ENCODE peak calls at places on chromosome 9, in five cellular contexts. M, T, Y, H and N are unnamed samples.

GRCh38 chr9:133990366-133991210 is 1.5 kb downstream of the VAV2 start:
- DNase-seq in M (peak; percentile 93), T (peak; percentile 55), Y (peak; percentile 69), H (peak; percentile 84), N (peak; percentile 72)

GRCh38 chr9:135606885-135607259 is 32.5 kb downstream of the GLT6D1 start:
- DNase-seq in M (no peak), T (no peak), Y (no peak), H (no peak), N (no peak)

GRCh38 chr9:106718996-106719395 is 144.0 kb upstream of the ZNF462 start:
- DNase-seq in M (no peak), T (no peak), Y (no peak), H (no peak), N (no peak)

GRCh38 chr9:88387733-88388202 is 476 bp upstream of the SPIN1 start:
- DNase-seq in M (peak; percentile 60), T (peak; percentile 69), Y (peak; percentile 81), H (no peak), N (no peak)

GRCh38 chr9:130120832-130121231 is 51.4 kb upstream of the NCS1 start:
- DNase-seq in M (no peak), T (peak; percentile 14), Y (no peak), H (no peak), N (no peak)

GRCh38 chr9:79346350-79347020 is 225.3 kb upstream of the TLE4 start:
- DNase-seq in M (no peak), T (no peak), Y (no peak), H (no peak), N (no peak)

GRCh38 chr9:16870606-16871357 is at the start of gene BNC2:
- DNase-seq in M (no peak), T (peak; percentile 62), Y (peak; percentile 89), H (peak; percentile 84), N (peak; percentile 89)

GRCh38 chr9:125747765-125748510 is 765 bp downstream of the PBX3 start:
- DNase-seq in M (peak; percentile 39), T (peak; percentile 73), Y (peak; percentile 47), H (peak; percentile 67), N (peak; percentile 75)

GRCh38 chr9:20022410-20022809 is 233.6 kb upstream of the SLC24A2 start:
- DNase-seq in M (no peak), T (no peak), Y (no peak), H (no peak), N (no peak)

GRCh38 chr9:134526798-134527492 is 114.7 kb upstream of the COL5A1 start:
- DNase-seq in M (no peak), T (no peak), Y (no peak), H (no peak), N (no peak)

GRCh38 chr9:68950689-68951088 is 63.2 kb downstream of the PRKACG start:
- DNase-seq in M (no peak), T (no peak), Y (peak; percentile 90), H (no peak), N (peak; percentile 71)

GRCh38 chr9:135240222-135240621 is 152.8 kb downstream of the OLFM1 start:
- DNase-seq in M (no peak), T (peak; percentile 39), Y (no peak), H (no peak), N (peak; percentile 9)

GRCh38 chr9:133813749-133814585 is 75.8 kb upstream of the SARDH start:
- DNase-seq in M (peak; percentile 35), T (no peak), Y (no peak), H (no peak), N (no peak)

GRCh38 chr9:122978586-122978985 is 37.8 kb downstream of the RABGAP1 start:
- DNase-seq in M (no peak), T (no peak), Y (no peak), H (no peak), N (no peak)

GRCh38 chr9:32526042-32526706 is at the start of gene RIGI:
- DNase-seq in M (peak; percentile 90), T (peak; percentile 96), Y (peak; percentile 85), H (peak; percentile 83), N (peak; percentile 91)

GRCh38 chr9:74037274-74037673 is 459.9 kb upstream of the RORB start:
- DNase-seq in M (no peak), T (no peak), Y (no peak), H (no peak), N (no peak)

GRCh38 chr9:91720746-91721705 is 229.0 kb downstream of the ROR2 start:
- DNase-seq in M (no peak), T (no peak), Y (peak; percentile 80), H (peak; percentile 56), N (peak; percentile 71)

GRCh38 chr9:131475956-131476776 is 26.6 kb upstream of the POMT1 start:
- DNase-seq in M (no peak), T (no peak), Y (no peak), H (peak; percentile 25), N (peak; percentile 72)

GRCh38 chr9:91214086-91214485 is 147.6 kb downstream of the AUH start:
- DNase-seq in M (no peak), T (no peak), Y (no peak), H (no peak), N (no peak)

GRCh38 chr9:69857131-69857530 is 36.5 kb downstream of the CFAP95 start:
- DNase-seq in M (no peak), T (no peak), Y (no peak), H (no peak), N (no peak)

GRCh38 chr9:33249983-33250382 is 10.0 kb downstream of the SPINK4 start:
- DNase-seq in M (no peak), T (no peak), Y (no peak), H (no peak), N (no peak)

GRCh38 chr9:132694144-132694543 is 23.9 kb downstream of the GTF3C4 start:
- DNase-seq in M (no peak), T (no peak), Y (peak; percentile 77), H (peak; percentile 30), N (peak; percentile 64)

GRCh38 chr9:133115604-133116345 is 5.3 kb downstream of the RALGDS start:
- DNase-seq in M (no peak), T (peak; percentile 49), Y (peak; percentile 43), H (no peak), N (no peak)

GRCh38 chr9:127163409-127163808 is 41.0 kb upstream of the ANGPTL2 start:
- DNase-seq in M (no peak), T (no peak), Y (no peak), H (no peak), N (peak; percentile 37)

GRCh38 chr9:115261656-115262081 is 143.7 kb upstream of the TNC start:
- DNase-seq in M (no peak), T (no peak), Y (no peak), H (no peak), N (no peak)

GRCh38 chr9:6646028-6646636 is 603 bp upstream of the GLDC start:
- DNase-seq in M (no peak), T (no peak), Y (no peak), H (no peak), N (peak; percentile 63)

DNA sequence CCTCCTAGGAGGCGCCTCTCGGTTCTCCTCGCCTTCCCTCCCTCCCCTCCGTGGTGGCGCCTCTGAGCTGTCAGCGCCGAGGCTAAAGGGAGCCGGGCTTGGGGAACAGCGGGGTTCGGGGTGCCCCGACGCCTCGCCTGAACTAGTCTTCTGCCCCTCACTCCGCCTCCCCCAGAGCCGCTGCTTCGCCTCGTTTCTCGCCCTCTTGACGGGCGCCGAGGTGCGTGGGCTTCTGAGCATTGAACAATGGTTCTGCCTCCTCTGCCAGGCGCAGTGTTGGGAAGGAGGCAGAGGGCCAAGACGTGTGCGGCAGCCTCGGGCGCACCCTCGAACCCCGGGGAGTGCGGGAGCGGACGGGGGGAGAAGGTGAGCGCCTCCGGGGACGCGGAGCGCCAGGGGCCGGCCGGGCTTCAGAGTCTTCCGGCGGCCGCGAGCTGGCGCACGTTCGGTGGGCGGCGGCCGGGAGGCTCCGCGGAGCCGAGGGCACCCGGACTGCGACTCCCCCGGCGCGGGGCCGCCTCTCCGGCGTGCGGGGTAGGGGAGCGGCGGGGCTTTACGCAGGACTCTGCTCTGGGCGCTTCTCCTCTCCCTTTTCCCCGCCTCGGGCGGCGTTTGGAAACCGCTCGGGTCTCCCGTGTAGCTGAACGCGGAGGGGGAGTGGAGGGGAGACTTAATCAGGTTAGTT is 916 bp downstream of the VLDLR start:
- DNase-seq in M (peak; percentile 43), T (peak; percentile 54), Y (peak; percentile 35), H (peak; percentile 59), N (peak; percentile 75)
- H3K4me1 ChIP-seq in M (peaks cover 44% of the 10 kb centered on the region), T (peaks cover 25% of the 10 kb centered on the region), Y (peaks cover 18% of the 10 kb centered on the region), H (peaks cover 5% of the 10 kb centered on the region), N (peaks cover 15% of the 10 kb centered on the region)

DNA sequence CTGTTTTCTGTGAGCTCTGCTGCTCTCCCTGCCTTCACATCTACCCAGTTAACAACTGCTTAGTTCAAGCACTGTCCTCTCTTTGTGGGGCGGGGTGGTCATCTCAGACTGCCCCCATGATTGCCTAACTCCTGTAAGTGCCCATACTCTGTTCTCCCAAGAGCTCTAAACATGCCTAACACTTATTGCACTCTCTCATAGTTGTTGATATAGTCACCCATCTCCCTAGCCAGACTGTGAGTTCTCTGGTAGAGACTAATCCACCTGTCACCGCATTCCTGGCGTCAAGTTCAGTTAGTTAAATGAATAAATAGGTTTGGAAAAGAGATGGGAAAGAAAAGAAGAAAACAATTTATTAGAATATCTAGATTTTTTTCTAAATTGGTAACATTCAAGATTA is 18.3 kb upstream of the MUSK start:
- DNase-seq in M (no peak), T (no peak), Y (no peak), H (no peak), N (no peak)
- H3K27ac ChIP-seq in M (no peak overlapping the region), T (no peak overlapping the region), Y (no peak overlapping the region), H (no peak overlapping the region), N (no peak overlapping the region)

DNA sequence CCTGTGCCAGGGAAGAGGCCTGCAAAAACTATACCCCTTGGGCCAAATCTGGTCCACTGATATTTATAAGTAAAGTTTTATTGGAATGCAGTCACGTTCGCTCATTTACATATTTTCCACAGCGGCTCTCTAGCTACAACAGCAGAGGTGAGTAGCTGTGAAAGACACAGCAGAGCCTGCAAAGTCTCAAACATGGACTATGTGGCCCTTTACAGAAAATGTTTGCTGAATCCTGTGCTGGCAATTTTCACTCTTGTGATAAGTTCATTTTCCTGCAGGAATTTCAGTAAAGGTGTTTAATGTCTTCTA is 70.1 kb downstream of the EPB41L4B start:
- DNase-seq in M (no peak), T (no peak), Y (no peak), H (no peak), N (no peak)
- H3K27me3 ChIP-seq in M (no peaks in the 10 kb centered on the region), T (no peaks in the 10 kb centered on the region), Y (no peaks in the 10 kb centered on the region), H (no peaks in the 10 kb centered on the region), N (no peaks in the 10 kb centered on the region)

GRCh38 chr9:121744687-121745395 is 93.4 kb downstream of the DAB2IP start:
- DNase-seq in M (no peak), T (no peak), Y (peak; percentile 88), H (peak; percentile 34), N (peak; percentile 78)

GRCh38 chr9:121741198-121741918 is 89.9 kb downstream of the DAB2IP start:
- DNase-seq in M (no peak), T (no peak), Y (peak; percentile 44), H (peak; percentile 45), N (peak; percentile 56)

GRCh38 chr9:121744002-121744686 is 92.7 kb downstream of the DAB2IP start:
- DNase-seq in M (peak; percentile 76), T (no peak), Y (peak; percentile 78), H (peak; percentile 46), N (peak; percentile 88)

GRCh38 chr9:121743441-121744001 is 92.1 kb downstream of the DAB2IP start:
- DNase-seq in M (peak; percentile 93), T (peak; percentile 87), Y (peak; percentile 87), H (peak; percentile 94), N (peak; percentile 91)

GRCh38 chr9:121742923-121743322 is 91.5 kb downstream of the DAB2IP start:
- DNase-seq in M (no peak), T (no peak), Y (no peak), H (no peak), N (no peak)
- H3K4me1 ChIP-seq in M (peaks cover 93% of the 10 kb centered on the region), T (peaks cover 89% of the 10 kb centered on the region), Y (peaks cover 28% of the 10 kb centered on the region), H (peaks cover 56% of the 10 kb centered on the region), N (peaks cover 19% of the 10 kb centered on the region)